ENCODE peak calls at places on chromosomes 11 and 22, in eight cellular contexts. One of them, this sample, is unnamed.

GRCh38 chr22:46201059-46201757 is 48.9 kb downstream of the CDPF1 start:
- DNase-seq in HCT116: peak
- DNase-seq in IMR-90: no peak
- DNase-seq in uterus: no peak
- DNase-seq in suprapubic skin: no peak
- DNase-seq in adrenal gland: peak
- DNase-seq in mucosa of descending colon: peak
- DNase-seq in fibroblast of lung: no peak
- DNase-seq in this sample: no peak

GRCh38 chr11:2740275-2740940 is 40.6 kb upstream of the KCNQ1OT1 start:
- DNase-seq in uterus: no peak
- DNase-seq in suprapubic skin: no peak
- DNase-seq in mucosa of descending colon: peak
- DNase-seq in adrenal gland: peak
- DNase-seq in IMR-90: no peak
- DNase-seq in HCT116: no peak
- DNase-seq in fibroblast of lung: no peak
- DNase-seq in this sample: no peak

GRCh38 chr11:117905524-117905923 is 23.7 kb downstream of the TMPRSS13 start:
- DNase-seq in HCT116: no peak
- DNase-seq in fibroblast of lung: no peak
- DNase-seq in suprapubic skin: no peak
- DNase-seq in adrenal gland: no peak
- DNase-seq in mucosa of descending colon: no peak
- DNase-seq in IMR-90: no peak
- DNase-seq in uterus: no peak
- DNase-seq in this sample: no peak

GRCh38 chr22:49324527-49325491 is 502.9 kb downstream of the BRD1 start:
- DNase-seq in mucosa of descending colon: no peak
- DNase-seq in IMR-90: no peak
- DNase-seq in uterus: no peak
- DNase-seq in suprapubic skin: peak
- DNase-seq in fibroblast of lung: no peak
- DNase-seq in HCT116: no peak
- DNase-seq in adrenal gland: no peak
- DNase-seq in this sample: no peak

GRCh38 chr11:9884601-9885000 is 220.7 kb downstream of the SWAP70 start:
- DNase-seq in HCT116: no peak
- DNase-seq in mucosa of descending colon: no peak
- DNase-seq in adrenal gland: no peak
- DNase-seq in suprapubic skin: no peak
- DNase-seq in IMR-90: peak
- DNase-seq in fibroblast of lung: peak
- DNase-seq in uterus: no peak
- DNase-seq in this sample: peak

GRCh38 chr22:44274918-44275665 is 37.7 kb downstream of the SHISAL1 start:
- DNase-seq in adrenal gland: no peak
- DNase-seq in suprapubic skin: no peak
- DNase-seq in mucosa of descending colon: peak
- DNase-seq in IMR-90: no peak
- DNase-seq in HCT116: no peak
- DNase-seq in uterus: no peak
- DNase-seq in fibroblast of lung: no peak
- DNase-seq in this sample: no peak

GRCh38 chr22:29578462-29578861 is 2.5 kb downstream of the NIPSNAP1 start:
- DNase-seq in suprapubic skin: no peak
- DNase-seq in adrenal gland: no peak
- DNase-seq in HCT116: no peak
- DNase-seq in uterus: no peak
- DNase-seq in mucosa of descending colon: no peak
- DNase-seq in IMR-90: no peak
- DNase-seq in fibroblast of lung: no peak
- DNase-seq in this sample: no peak

GRCh38 chr11:6238902-6239301 is at the start of gene CNGA4:
- DNase-seq in uterus: no peak
- DNase-seq in mucosa of descending colon: no peak
- DNase-seq in fibroblast of lung: no peak
- DNase-seq in suprapubic skin: no peak
- DNase-seq in IMR-90: no peak
- DNase-seq in HCT116: no peak
- DNase-seq in adrenal gland: no peak
- DNase-seq in this sample: no peak

GRCh38 chr11:6401439-6401838 is 11.2 kb downstream of the SMPD1 start:
- DNase-seq in adrenal gland: no peak
- DNase-seq in uterus: no peak
- DNase-seq in fibroblast of lung: no peak
- DNase-seq in IMR-90: no peak
- DNase-seq in HCT116: no peak
- DNase-seq in mucosa of descending colon: no peak
- DNase-seq in suprapubic skin: no peak
- DNase-seq in this sample: no peak

GRCh38 chr22:47151490-47151889 is 389.0 kb downstream of the TBC1D22A start:
- DNase-seq in fibroblast of lung: no peak
- DNase-seq in IMR-90: peak
- DNase-seq in HCT116: no peak
- DNase-seq in adrenal gland: no peak
- DNase-seq in uterus: no peak
- DNase-seq in mucosa of descending colon: no peak
- DNase-seq in suprapubic skin: no peak
- DNase-seq in this sample: peak

GRCh38 chr11:47589504-47590025 is 3.1 kb downstream of the FAM180B start:
- DNase-seq in IMR-90: no peak
- DNase-seq in fibroblast of lung: no peak
- DNase-seq in uterus: peak
- DNase-seq in adrenal gland: no peak
- DNase-seq in HCT116: no peak
- DNase-seq in mucosa of descending colon: no peak
- DNase-seq in suprapubic skin: no peak
- DNase-seq in this sample: no peak

GRCh38 chr22:50600541-50600940 is at the start of gene MAPK8IP2:
- DNase-seq in uterus: no peak
- DNase-seq in HCT116: no peak
- DNase-seq in IMR-90: no peak
- DNase-seq in suprapubic skin: no peak
- DNase-seq in fibroblast of lung: no peak
- DNase-seq in mucosa of descending colon: no peak
- DNase-seq in adrenal gland: no peak
- DNase-seq in this sample: no peak

GRCh38 chr11:125402436-125402835 is 93.6 kb downstream of the FEZ1 start:
- DNase-seq in suprapubic skin: peak
- DNase-seq in mucosa of descending colon: no peak
- DNase-seq in IMR-90: peak
- DNase-seq in adrenal gland: peak
- DNase-seq in fibroblast of lung: peak
- DNase-seq in uterus: no peak
- DNase-seq in HCT116: no peak
- DNase-seq in this sample: peak

GRCh38 chr11:36412781-36413383 is 97.2 kb downstream of the TRAF6 start:
- DNase-seq in HCT116: no peak
- DNase-seq in uterus: no peak
- DNase-seq in mucosa of descending colon: no peak
- DNase-seq in fibroblast of lung: peak
- DNase-seq in adrenal gland: no peak
- DNase-seq in IMR-90: peak
- DNase-seq in suprapubic skin: no peak
- DNase-seq in this sample: peak

GRCh38 chr11:2298795-2299747 is 2.6 kb downstream of the C11orf21 start:
- DNase-seq in fibroblast of lung: no peak
- DNase-seq in HCT116: no peak
- DNase-seq in mucosa of descending colon: peak
- DNase-seq in IMR-90: no peak
- DNase-seq in uterus: no peak
- DNase-seq in adrenal gland: no peak
- DNase-seq in suprapubic skin: peak
- DNase-seq in this sample: no peak

DNA sequence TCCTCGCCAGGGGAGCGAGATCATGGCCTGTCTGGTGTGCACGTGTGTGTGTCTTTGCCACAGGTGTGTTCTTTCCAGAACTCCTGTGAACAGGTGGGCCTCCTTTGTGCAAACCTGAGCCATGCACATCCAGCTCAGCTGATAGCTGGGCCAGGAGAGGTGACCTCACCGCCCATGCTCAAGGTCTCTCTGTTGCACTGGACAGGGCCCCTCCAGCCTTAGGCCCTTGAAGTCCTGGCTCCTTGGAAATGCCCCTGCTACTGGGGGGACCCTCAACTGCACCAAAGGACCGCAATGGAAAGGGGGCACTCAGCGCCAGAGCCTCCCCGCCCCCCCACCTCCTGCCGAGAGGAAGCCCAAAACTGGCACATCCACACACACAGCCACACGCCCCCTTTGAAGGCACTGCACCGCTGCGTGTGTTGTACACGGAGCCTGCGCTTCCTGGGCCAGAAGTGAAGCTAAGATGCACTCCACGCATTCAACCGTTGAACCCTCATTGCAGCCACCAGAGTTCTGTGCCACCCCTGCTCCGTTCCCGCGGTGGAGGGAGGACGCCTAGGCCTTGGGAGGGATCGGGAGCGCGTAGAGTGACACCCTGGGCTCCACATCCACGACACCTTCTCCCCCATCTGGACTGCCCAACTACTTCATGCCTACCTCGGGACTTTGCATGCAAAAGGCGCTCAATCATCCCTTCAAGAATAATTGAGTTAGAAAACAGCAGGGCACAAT is 16.4 kb upstream of the IL2RB start:
- DNase-seq in IMR-90: no peak
- DNase-seq in uterus: no peak
- DNase-seq in suprapubic skin: peak
- DNase-seq in adrenal gland: no peak
- DNase-seq in fibroblast of lung: no peak
- DNase-seq in HCT116: no peak
- DNase-seq in mucosa of descending colon: peak
- DNase-seq in this sample: no peak
- TF ChIP-seq CTCF in IMR-90: no peak
- TF ChIP-seq CTCF in uterus: no peak
- TF ChIP-seq CTCF in suprapubic skin: no peak
- TF ChIP-seq CTCF in adrenal gland: no peak
- TF ChIP-seq CTCF in fibroblast of lung: peak
- TF ChIP-seq CTCF in HCT116: no peak
- TF ChIP-seq CTCF in mucosa of descending colon: no peak
- TF ChIP-seq CTCF in this sample: no peak

GRCh38 chr11:60396382-60396781 is at the start of gene MS4A14:
- DNase-seq in mucosa of descending colon: no peak
- DNase-seq in HCT116: no peak
- DNase-seq in IMR-90: no peak
- DNase-seq in adrenal gland: no peak
- DNase-seq in suprapubic skin: no peak
- DNase-seq in uterus: no peak
- DNase-seq in fibroblast of lung: no peak
- DNase-seq in this sample: no peak
- H3K4me3 ChIP-seq in mucosa of descending colon: no peak
- H3K4me3 ChIP-seq in HCT116: no peak
- H3K4me3 ChIP-seq in IMR-90: no peak
- H3K4me3 ChIP-seq in adrenal gland: no peak
- H3K4me3 ChIP-seq in suprapubic skin: no peak
- H3K4me3 ChIP-seq in uterus: no peak
- H3K4me3 ChIP-seq in fibroblast of lung: no peak
- H3K4me3 ChIP-seq in this sample: no peak

DNA sequence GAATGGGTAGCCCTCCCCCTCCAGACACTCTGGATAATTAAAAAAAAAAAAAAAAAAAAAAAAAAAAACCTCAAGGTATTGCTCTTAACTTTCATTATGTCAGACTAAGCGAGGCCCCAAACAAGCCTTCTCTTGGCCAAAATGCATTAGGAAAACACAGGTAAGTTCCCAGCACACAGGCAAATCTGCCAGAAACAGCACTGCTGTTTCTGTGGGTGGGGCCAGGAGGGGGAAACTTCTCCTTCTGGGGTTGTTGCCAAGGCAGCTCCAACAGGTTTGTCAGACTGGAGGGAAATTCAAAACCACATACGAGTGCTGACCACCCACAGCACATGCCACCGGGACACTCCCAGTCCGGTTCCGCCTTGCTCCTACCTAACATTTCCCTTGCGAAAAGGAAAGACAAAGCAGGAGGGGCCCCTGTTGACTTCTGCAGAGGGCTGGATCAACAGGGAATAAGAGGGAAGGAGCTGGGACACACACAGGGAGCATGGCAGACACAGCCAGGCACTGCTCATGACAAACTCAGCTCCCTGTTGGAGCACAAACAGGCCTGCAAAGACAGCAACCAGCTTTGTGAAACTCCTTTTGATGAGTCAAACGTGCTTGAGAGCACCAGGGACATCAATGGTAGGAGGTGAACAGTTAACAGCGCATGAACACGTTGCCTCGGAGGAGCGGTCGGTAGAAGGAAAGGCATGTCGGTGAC is 55.0 kb downstream of the MYH9 start:
- DNase-seq in adrenal gland: no peak
- DNase-seq in mucosa of descending colon: no peak
- DNase-seq in uterus: no peak
- DNase-seq in fibroblast of lung: no peak
- DNase-seq in suprapubic skin: no peak
- DNase-seq in IMR-90: peak
- DNase-seq in HCT116: no peak
- DNase-seq in this sample: peak
- TF ChIP-seq CTCF in adrenal gland: no peak
- TF ChIP-seq CTCF in mucosa of descending colon: no peak
- TF ChIP-seq CTCF in uterus: no peak
- TF ChIP-seq CTCF in fibroblast of lung: no peak
- TF ChIP-seq CTCF in suprapubic skin: no peak
- TF ChIP-seq CTCF in IMR-90: no peak
- TF ChIP-seq CTCF in HCT116: no peak
- TF ChIP-seq CTCF in this sample: no peak

GRCh38 chr11:44304091-44305084 is 5.6 kb downstream of the ALX4 start:
- DNase-seq in HCT116: no peak
- DNase-seq in mucosa of descending colon: no peak
- DNase-seq in uterus: no peak
- DNase-seq in IMR-90: no peak
- DNase-seq in suprapubic skin: no peak
- DNase-seq in adrenal gland: no peak
- DNase-seq in fibroblast of lung: no peak
- DNase-seq in this sample: no peak

GRCh38 chr11:44298862-44299261 is 11.1 kb downstream of the ALX4 start:
- DNase-seq in uterus: no peak
- DNase-seq in suprapubic skin: no peak
- DNase-seq in HCT116: no peak
- DNase-seq in mucosa of descending colon: no peak
- DNase-seq in fibroblast of lung: no peak
- DNase-seq in adrenal gland: no peak
- DNase-seq in IMR-90: no peak
- DNase-seq in this sample: no peak

GRCh38 chr11:44300881-44301855 is 8.8 kb downstream of the ALX4 start:
- DNase-seq in fibroblast of lung: no peak
- DNase-seq in IMR-90: no peak
- DNase-seq in suprapubic skin: no peak
- DNase-seq in HCT116: no peak
- DNase-seq in uterus: no peak
- DNase-seq in adrenal gland: peak
- DNase-seq in mucosa of descending colon: no peak
- DNase-seq in this sample: no peak

GRCh38 chr11:44303401-44303938 is 6.5 kb downstream of the ALX4 start:
- DNase-seq in IMR-90: no peak
- DNase-seq in adrenal gland: no peak
- DNase-seq in HCT116: no peak
- DNase-seq in mucosa of descending colon: no peak
- DNase-seq in suprapubic skin: no peak
- DNase-seq in uterus: no peak
- DNase-seq in fibroblast of lung: no peak
- DNase-seq in this sample: no peak

DNA sequence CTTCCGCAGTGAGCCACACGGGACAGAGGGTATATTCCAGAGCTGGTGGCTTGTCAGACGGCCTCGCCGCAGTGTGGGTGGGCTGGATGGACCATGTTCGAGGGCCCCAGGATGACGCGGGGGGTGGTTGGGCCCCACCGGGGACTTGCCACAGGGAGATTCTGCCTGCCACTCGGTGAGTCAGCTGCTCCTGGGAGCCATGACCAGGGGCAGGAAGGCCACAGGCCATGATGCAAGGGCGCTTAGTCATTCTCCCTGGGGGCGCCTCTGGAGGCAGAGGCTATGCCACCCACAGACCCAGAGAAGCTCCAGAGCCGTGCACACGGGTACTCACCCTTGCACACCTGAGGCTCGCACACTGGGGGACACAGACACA is 8.1 kb downstream of the ALX4 start:
- DNase-seq in suprapubic skin: no peak
- DNase-seq in adrenal gland: peak
- DNase-seq in mucosa of descending colon: no peak
- DNase-seq in uterus: no peak
- DNase-seq in IMR-90: no peak
- DNase-seq in HCT116: peak
- DNase-seq in fibroblast of lung: no peak
- DNase-seq in this sample: no peak
- H3K4me3 ChIP-seq in suprapubic skin: no peak
- H3K4me3 ChIP-seq in adrenal gland: no peak
- H3K4me3 ChIP-seq in mucosa of descending colon: no peak
- H3K4me3 ChIP-seq in uterus: no peak
- H3K4me3 ChIP-seq in IMR-90: no peak
- H3K4me3 ChIP-seq in HCT116: no peak
- H3K4me3 ChIP-seq in fibroblast of lung: no peak
- H3K4me3 ChIP-seq in this sample: no peak